ENCODE peak calls at places on chromosomes 6 and 20, in five cellular contexts. X, E, F, Z and A are unnamed samples.

GRCh38 chr6:35984701-35985100 is 39.7 kb downstream of the SLC26A8 start:
- DNase-seq in F (no peak), Z (no peak), E (no peak), X (no peak), A (no peak)

GRCh38 chr20:13274311-13274965 is 53.4 kb downstream of the ISM1 start:
- DNase-seq in E (no peak), Z (no peak), F (no peak), X (no peak), A (no peak)

GRCh38 chr20:63344616-63345327 is 16.4 kb downstream of the CHRNA4 start:
- DNase-seq in F (peak), Z (no peak), X (no peak), E (peak), A (no peak)

GRCh38 chr6:300494-301198 is 8.4 kb downstream of the DUSP22 start:
- DNase-seq in F (no peak), E (no peak), Z (no peak), X (no peak), A (peak)

GRCh38 chr6:47168176-47168575 is 126.0 kb upstream of the ADGRF1 start:
- DNase-seq in Z (peak), F (peak), X (no peak), E (peak), A (no peak)

GRCh38 chr6:138188278-138188923 is 26.7 kb downstream of the ARFGEF3 start:
- DNase-seq in F (no peak), E (no peak), X (no peak), Z (no peak), A (no peak)

GRCh38 chr6:76592561-76592960 is 520.1 kb upstream of the IMPG1 start:
- DNase-seq in Z (no peak), F (no peak), E (no peak), X (no peak), A (no peak)

GRCh38 chr6:79431469-79431868 is 105.8 kb downstream of the LCA5 start:
- DNase-seq in Z (no peak), X (no peak), E (no peak), F (no peak), A (peak)

GRCh38 chr20:46283426-46283825 is 24.9 kb downstream of the CDH22 start:
- DNase-seq in F (no peak), X (no peak), E (no peak), Z (no peak), A (no peak)

GRCh38 chr6:15148356-15149058 is 97.4 kb upstream of the JARID2 start:
- DNase-seq in F (peak), E (peak), Z (peak), X (no peak), A (peak)

GRCh38 chr20:48681882-48682426 is 145.8 kb downstream of the PREX1 start:
- DNase-seq in F (no peak), Z (no peak), E (no peak), X (no peak), A (no peak)

GRCh38 chr6:149200282-149200936 is 117.1 kb upstream of the TAB2 start:
- DNase-seq in F (no peak), X (no peak), E (no peak), Z (no peak), A (no peak)

GRCh38 chr6:101779051-101779844 is 385.7 kb downstream of the GRIK2 start:
- DNase-seq in Z (peak), F (peak), X (no peak), E (peak), A (no peak)

GRCh38 chr6:38302081-38302480 is 337.6 kb downstream of the BTBD9 start:
- DNase-seq in F (no peak), E (no peak), X (no peak), Z (peak), A (no peak)

GRCh38 chr20:7967199-7967844 is 27.1 kb upstream of the HAO1 start:
- DNase-seq in F (peak), Z (peak), X (no peak), E (no peak), A (no peak)

GRCh38 chr6:77463308-77463880 is at the start of gene HTR1B:
- DNase-seq in E (peak), X (no peak), F (no peak), Z (peak), A (no peak)

GRCh38 chr6:106509420-106510089 is 119.7 kb downstream of the RTN4IP1 start:
- DNase-seq in F (no peak), E (no peak), X (peak), Z (no peak), A (peak)

GRCh38 chr6:17816921-17817611 is 110.3 kb upstream of the NUP153 start:
- DNase-seq in F (peak), Z (peak), X (no peak), E (peak), A (no peak)

DNA sequence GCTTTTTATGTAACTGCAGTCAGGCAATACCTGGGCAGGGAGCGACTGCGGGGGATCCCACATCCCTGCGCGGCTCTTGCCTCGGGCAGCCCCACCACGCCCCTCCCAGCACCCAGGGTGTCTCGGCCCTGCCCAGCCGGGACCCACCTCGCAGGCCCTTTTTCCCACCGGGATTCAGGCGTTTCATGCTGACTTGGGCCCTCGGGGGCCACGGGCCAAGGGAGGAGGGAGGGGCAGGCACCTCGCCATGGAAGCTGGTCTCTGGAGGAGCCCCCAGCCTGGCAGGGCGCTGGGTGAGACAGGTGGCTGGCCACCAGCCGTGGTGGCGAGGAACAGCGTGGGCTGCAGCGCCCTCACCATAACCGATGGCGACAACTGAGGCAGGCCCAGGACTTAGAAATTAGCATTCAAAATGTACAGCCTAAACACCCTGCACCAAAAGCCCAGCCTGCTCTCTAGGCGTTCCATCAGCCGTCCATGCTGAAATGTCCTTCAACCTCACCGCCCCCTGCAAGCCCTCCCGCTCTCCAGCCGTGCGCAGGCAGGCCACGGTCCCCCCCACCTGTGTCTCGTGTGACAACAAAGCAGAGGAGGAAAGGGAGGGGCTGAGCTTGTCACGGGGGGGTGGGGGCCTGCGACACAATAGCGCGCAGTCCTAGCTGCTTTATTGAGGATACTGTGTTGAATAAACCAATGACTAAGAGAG is 15.1 kb upstream of the FOXC1 start:
- DNase-seq in Z (no peak), F (no peak), X (no peak), E (no peak), A (no peak)
- H3K4me3 ChIP-seq in Z (no peak), F (no peak), X (no peak), E (no peak), A (no peak)

GRCh38 chr6:39724787-39725631 is at the start of gene KIF6:
- DNase-seq in X (peak), F (peak), E (peak), Z (peak), A (peak)
- TF ChIP-seq CTCF in X (no peak), F (no peak), E (no peak), Z (no peak), A (no peak)

GRCh38 chr6:104941694-104942177 is 15.2 kb upstream of the LIN28B start:
- DNase-seq in Z (no peak), X (no peak), F (no peak), E (no peak), A (no peak)

GRCh38 chr6:104943781-104944180 is 13.1 kb upstream of the LIN28B start:
- DNase-seq in E (no peak), Z (peak), X (no peak), F (peak), A (no peak)

GRCh38 chr6:104940238-104940880 is 16.5 kb upstream of the LIN28B start:
- DNase-seq in F (no peak), X (no peak), Z (no peak), E (no peak), A (no peak)

GRCh38 chr6:104936766-104937535 is 20.0 kb upstream of the LIN28B start:
- DNase-seq in X (no peak), E (no peak), Z (no peak), F (no peak), A (no peak)

DNA sequence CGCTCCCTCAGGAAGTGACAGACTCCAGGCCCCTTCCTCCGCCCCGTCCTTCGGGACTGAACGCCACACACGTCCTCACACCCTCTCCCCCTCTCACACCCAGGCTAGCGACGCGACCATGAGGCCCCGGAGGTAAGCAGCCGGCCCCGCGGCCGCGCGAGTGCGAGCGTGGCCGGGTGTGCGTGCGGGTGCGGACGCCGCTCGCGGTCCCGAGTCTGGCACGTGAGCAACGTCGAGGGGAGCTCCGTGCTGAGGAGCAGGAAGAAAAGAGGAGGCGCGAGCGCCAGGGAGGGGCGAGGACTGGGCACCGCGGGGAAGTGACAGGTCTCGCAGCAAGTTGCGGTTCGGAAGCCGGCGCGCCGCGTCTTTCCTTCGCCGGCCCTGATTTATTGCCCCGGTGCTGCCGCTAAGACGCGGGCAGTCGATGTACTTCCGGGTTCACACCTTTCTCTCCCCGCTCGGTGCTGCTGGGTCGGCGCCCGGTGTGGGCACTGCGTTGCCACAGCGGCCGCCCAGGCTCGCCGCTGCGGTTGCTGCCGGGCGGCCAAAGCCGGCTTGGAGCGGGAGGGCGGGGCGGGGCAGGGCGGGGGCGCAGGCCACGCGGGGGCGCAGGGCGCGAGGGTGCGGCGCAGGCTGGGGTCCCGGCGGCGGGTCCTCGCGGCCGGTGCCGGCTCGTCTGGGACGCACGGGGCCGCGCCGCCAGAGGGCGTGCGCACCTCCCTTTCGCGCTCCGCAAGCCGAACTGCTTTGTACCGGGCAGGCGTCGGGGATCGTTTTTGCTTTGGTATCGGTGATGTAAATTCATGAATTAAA is 15.8 kb upstream of the LIN28B start:
- DNase-seq in X (no peak), F (peak), Z (peak), E (peak), A (peak)
- H3K4me3 ChIP-seq in X (peak), F (peak), Z (peak), E (peak), A (no peak)

GRCh38 chr20:51029963-51030930 is 7.3 kb upstream of the KCNG1 start:
- DNase-seq in E (no peak), F (peak), X (no peak), Z (no peak), A (no peak)

GRCh38 chr20:51027396-51027795 is 4.5 kb upstream of the KCNG1 start:
- DNase-seq in Z (no peak), F (no peak), X (no peak), E (no peak), A (no peak)

GRCh38 chr20:51026317-51026716 is 3.4 kb upstream of the KCNG1 start:
- DNase-seq in Z (no peak), F (no peak), E (no peak), X (no peak), A (no peak)

GRCh38 chr20:51028616-51029263 is 5.8 kb upstream of the KCNG1 start:
- DNase-seq in Z (no peak), X (no peak), F (no peak), E (no peak), A (no peak)

DNA sequence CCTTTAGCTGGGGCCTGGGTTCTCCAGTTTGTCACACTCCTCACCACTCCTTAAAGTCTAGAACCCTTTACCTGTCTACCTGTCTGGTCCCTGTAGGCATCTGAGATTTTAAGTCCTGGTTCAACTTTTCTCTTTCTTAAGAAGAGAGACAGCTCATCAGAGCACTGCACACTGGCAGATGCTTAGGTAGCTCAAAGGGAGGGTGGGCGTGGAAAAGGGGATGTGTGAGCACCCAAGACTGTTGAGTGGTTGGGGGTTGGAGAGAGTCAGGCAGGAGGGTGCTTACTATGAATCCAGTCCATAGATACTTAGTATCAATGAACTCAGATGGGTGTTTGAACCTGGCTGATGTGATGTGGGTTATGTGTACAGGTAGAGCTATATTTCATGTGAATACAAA is 6.6 kb upstream of the KCNG1 start:
- DNase-seq in X (no peak), F (no peak), E (no peak), Z (no peak), A (no peak)
- TF ChIP-seq CTCF in X (no peak), F (no peak), E (no peak), Z (no peak), A (no peak)

DNA sequence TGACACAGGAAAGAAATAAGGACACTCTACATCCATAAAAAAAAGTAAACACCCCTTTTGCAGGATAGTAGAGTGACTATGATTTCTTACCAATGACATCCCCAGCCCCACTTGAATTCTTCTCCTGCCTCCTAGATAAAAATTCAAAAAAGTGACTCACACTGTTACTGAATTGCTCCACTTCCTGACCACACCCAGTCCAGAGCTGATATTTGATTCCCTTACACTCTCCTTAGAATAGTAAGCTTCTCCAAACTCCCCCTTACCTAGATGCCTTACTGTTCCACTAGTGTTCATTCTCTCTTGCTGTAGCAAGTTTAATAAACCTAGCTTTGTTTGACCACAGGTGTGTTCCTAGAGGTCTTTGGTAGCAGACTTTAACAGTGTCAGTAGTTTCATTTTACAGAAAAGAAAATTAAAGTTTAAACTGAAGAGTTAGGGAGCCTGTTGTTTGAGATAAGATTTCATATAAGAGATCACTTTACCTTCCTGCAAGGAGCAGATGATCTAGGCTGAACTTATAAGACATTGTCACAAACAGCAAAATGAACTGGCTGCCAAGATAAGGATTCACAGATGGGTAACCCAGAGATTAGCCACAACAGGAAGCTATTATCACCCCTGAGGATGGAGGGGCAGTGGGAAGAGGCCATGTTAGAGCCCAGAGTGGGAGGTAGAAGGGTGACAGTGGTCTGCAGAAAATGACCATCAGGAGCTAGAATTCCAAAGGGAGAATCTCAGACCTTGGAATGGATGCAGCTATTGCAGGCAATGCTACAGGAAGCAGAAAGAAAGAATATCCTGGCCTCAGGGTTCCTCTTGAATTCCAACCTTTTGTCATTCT is 28.4 kb upstream of the BTN3A2 start:
- DNase-seq in X (no peak), Z (peak), E (peak), F (peak), A (no peak)
- H3K4me3 ChIP-seq in X (no peak), Z (no peak), E (no peak), F (no peak), A (no peak)

DNA sequence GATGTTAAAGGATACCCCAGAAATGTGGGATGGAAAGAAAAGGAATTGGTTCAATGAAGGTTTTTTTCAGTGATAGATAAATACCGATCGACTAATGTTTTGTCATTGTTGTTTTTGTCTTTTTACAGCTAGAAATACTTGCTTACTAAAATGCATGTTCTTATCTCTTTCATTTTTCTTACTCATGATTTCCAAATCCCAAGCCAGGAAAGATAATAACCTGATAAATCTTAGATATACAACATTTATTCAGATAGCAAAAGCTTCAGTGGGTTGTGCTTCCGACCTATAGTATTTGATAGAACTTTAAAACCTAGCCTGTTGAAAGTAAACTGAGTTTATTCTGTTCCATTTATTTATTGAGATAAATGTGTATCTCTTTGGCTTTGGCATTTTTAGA is 187.5 kb downstream of the EDN1 start:
- DNase-seq in F (peak), Z (peak), X (no peak), E (no peak), A (no peak)
- TF ChIP-seq CTCF in F (no peak), Z (no peak), X (no peak), E (no peak), A (no peak)

GRCh38 chr6:133891814-133892443 is 3.0 kb downstream of the TCF21 start:
- DNase-seq in F (peak), E (no peak), Z (no peak), X (no peak), A (no peak)
- H3K4me3 ChIP-seq in F (peak), E (peak), Z (peak), X (no peak), A (no peak)

GRCh38 chr6:12395898-12396297 is 105.7 kb downstream of the EDN1 start:
- DNase-seq in Z (no peak), F (peak), X (no peak), E (peak), A (no peak)
- TF ChIP-seq CTCF in Z (peak), F (peak), X (no peak), E (peak), A (no peak)